ENCODE peak calls at places on chromosomes 13 and 19, in six cellular contexts. J is AG20443; R is amniotic stem cell; V is SHP77; D is left lung; P is stimulated activated CD8-positive, alpha-beta memory T cell treated with anti-CD3 and anti-CD28 coated beads, Interleukin-15, amount 100 ng/mL, for 24 hours. L is an unnamed sample.

GRCh38 chr13:99619207-99619606 is 117.9 kb downstream of the TM9SF2 start:
- DNase-seq in V (no peak), D (no peak), P (no peak), R (no peak), J (no peak), L (no peak)

GRCh38 chr19:41311613-41312012 is 1.6 kb downstream of the CCDC97 start:
- DNase-seq in J (no peak), V (no peak), R (no peak), D (peak), P (no peak), L (no peak)

GRCh38 chr19:1905071-1905862 is at the start of the genes ADAT3 and SCAMP4:
- DNase-seq in R (peak), P (peak), J (peak), V (peak), D (peak), L (peak)

GRCh38 chr13:35923347-35923746 is 207.8 kb downstream of the DCLK1 start:
- DNase-seq in V (no peak), P (no peak), R (peak), D (no peak), J (peak), L (peak)

GRCh38 chr13:65155861-65156260 is 2074.3 kb downstream of the PCDH9 start:
- DNase-seq in V (no peak), D (no peak), J (no peak), P (no peak), R (no peak), L (no peak)

GRCh38 chr13:44906230-44906629 is 83.0 kb downstream of the NUFIP1 start:
- DNase-seq in J (no peak), D (no peak), V (no peak), P (no peak), R (no peak), L (no peak)

GRCh38 chr19:56089344-56089743 is 31.8 kb downstream of the ZNF787 start:
- DNase-seq in V (no peak), D (no peak), J (no peak), P (no peak), R (no peak), L (no peak)

GRCh38 chr19:33395561-33396550 is 22.3 kb downstream of the CEBPG start:
- DNase-seq in R (no peak), J (peak), P (no peak), D (peak), V (no peak), L (no peak)

GRCh38 chr19:55304279-55304978 is 20.6 kb downstream of the BRSK1 start:
- DNase-seq in V (peak), J (no peak), R (no peak), P (no peak), D (no peak), L (no peak)

GRCh38 chr19:33385956-33386355 is 12.4 kb downstream of the CEBPG start:
- DNase-seq in V (no peak), D (no peak), R (no peak), P (no peak), J (no peak), L (no peak)

GRCh38 chr19:10726268-10726667 is 8.4 kb downstream of the DNM2 start:
- DNase-seq in R (no peak), D (no peak), P (no peak), J (no peak), V (no peak), L (no peak)

GRCh38 chr19:17953869-17954268 is 13.0 kb upstream of the KCNN1 start:
- DNase-seq in R (no peak), D (no peak), P (no peak), J (no peak), V (no peak), L (no peak)

GRCh38 chr19:3080281-3080680 is 13.9 kb upstream of the GNA11 start:
- DNase-seq in P (no peak), D (no peak), J (no peak), V (no peak), R (no peak), L (peak)

GRCh38 chr13:50153888-50154287 is 138.6 kb downstream of the KCNRG start:
- DNase-seq in J (no peak), V (no peak), P (no peak), D (no peak), R (no peak), L (no peak)

GRCh38 chr19:8530061-8530679 is 16.2 kb upstream of the ZNF414 start:
- DNase-seq in V (no peak), J (no peak), R (no peak), D (no peak), P (no peak), L (no peak)

GRCh38 chr13:41497436-41497835 is 40.1 kb downstream of the RGCC start:
- DNase-seq in V (no peak), D (no peak), P (no peak), R (no peak), J (no peak), L (no peak)

GRCh38 chr13:98613591-98613990 is 36.7 kb upstream of the STK24 start:
- DNase-seq in R (no peak), V (no peak), P (no peak), D (no peak), J (no peak), L (no peak)

GRCh38 chr19:32497386-32497785 is 83.6 kb upstream of the PDCD5 start:
- DNase-seq in V (no peak), R (no peak), D (no peak), J (no peak), P (no peak), L (no peak)

GRCh38 chr13:60654405-60654804 is 257.4 kb downstream of the TDRD3 start:
- DNase-seq in P (no peak), V (no peak), D (no peak), J (peak), R (peak), L (peak)

GRCh38 chr13:103263448-103263847 is 197.2 kb upstream of the SLC10A2 start:
- DNase-seq in R (no peak), V (no peak), D (no peak), P (no peak), J (no peak), L (no peak)

GRCh38 chr19:2798733-2799132 is 13.4 kb downstream of the THOP1 start:
- DNase-seq in R (no peak), J (peak), V (no peak), P (no peak), D (no peak), L (no peak)

GRCh38 chr19:13935765-13936486 is 2.3 kb downstream of the PODNL1 start:
- DNase-seq in R (no peak), P (no peak), J (no peak), V (no peak), D (no peak), L (no peak)

GRCh38 chr19:47215581-47215980 is 15.4 kb downstream of the BBC3 start:
- DNase-seq in P (no peak), D (no peak), J (no peak), V (no peak), R (no peak), L (no peak)

GRCh38 chr13:37414667-37415066 is 183.9 kb downstream of the POSTN start:
- DNase-seq in D (no peak), J (no peak), R (no peak), P (no peak), V (no peak), L (no peak)

GRCh38 chr13:102195566-102196462 is 206.0 kb downstream of the FGF14 start:
- DNase-seq in V (no peak), P (no peak), R (no peak), D (no peak), J (no peak), L (no peak)

GRCh38 chr19:6868341-6868740 is 19.0 kb upstream of the ADGRE1 start:
- DNase-seq in P (no peak), R (no peak), D (peak), J (no peak), V (no peak), L (no peak)